ENCODE peak calls at places on chromosomes 6 and 20, in ten cellular contexts. One of them, this sample, is unnamed.
A peak's percentile ranks its signal among the peaks of the same experiment; 100 is the strongest.

GRCh38 chr20:62739067-62739466 is 30.4 kb downstream of the NTSR1 start:
- DNase-seq in CD4-positive, alpha-beta memory T cell: no peak
- DNase-seq in left ventricle myocardium inferior: peak; percentile 4
- DNase-seq in heart left ventricle: peak; percentile 67
- DNase-seq in aorta: peak; percentile 44
- DNase-seq in Panc1: no peak
- DNase-seq in lung: no peak
- DNase-seq in psoas muscle: peak; percentile 43
- DNase-seq in naive thymus-derived CD4-positive, alpha-beta T cell: no peak
- DNase-seq in uterus: no peak
- DNase-seq in this sample: peak; percentile 77

GRCh38 chr6:7848229-7848628 is 62.4 kb downstream of the TXNDC5 start:
- DNase-seq in CD4-positive, alpha-beta memory T cell: no peak
- DNase-seq in left ventricle myocardium inferior: no peak
- DNase-seq in heart left ventricle: no peak
- DNase-seq in aorta: no peak
- DNase-seq in Panc1: no peak
- DNase-seq in lung: no peak
- DNase-seq in psoas muscle: no peak
- DNase-seq in naive thymus-derived CD4-positive, alpha-beta T cell: no peak
- DNase-seq in uterus: no peak
- DNase-seq in this sample: no peak

GRCh38 chr6:161736796-161737292 is 463.0 kb upstream of the AGPAT4 start:
- DNase-seq in CD4-positive, alpha-beta memory T cell: no peak
- DNase-seq in left ventricle myocardium inferior: no peak
- DNase-seq in heart left ventricle: no peak
- DNase-seq in aorta: no peak
- DNase-seq in Panc1: no peak
- DNase-seq in lung: no peak
- DNase-seq in psoas muscle: no peak
- DNase-seq in naive thymus-derived CD4-positive, alpha-beta T cell: no peak
- DNase-seq in uterus: no peak
- DNase-seq in this sample: no peak

GRCh38 chr6:154638369-154638768 is 94.8 kb upstream of the SCAF8 start:
- DNase-seq in CD4-positive, alpha-beta memory T cell: no peak
- DNase-seq in left ventricle myocardium inferior: no peak
- DNase-seq in heart left ventricle: no peak
- DNase-seq in aorta: no peak
- DNase-seq in Panc1: no peak
- DNase-seq in lung: no peak
- DNase-seq in psoas muscle: no peak
- DNase-seq in naive thymus-derived CD4-positive, alpha-beta T cell: no peak
- DNase-seq in uterus: no peak
- DNase-seq in this sample: no peak

GRCh38 chr20:23090147-23090546 is 4.0 kb upstream of the CD93 start:
- DNase-seq in CD4-positive, alpha-beta memory T cell: no peak
- DNase-seq in left ventricle myocardium inferior: no peak
- DNase-seq in heart left ventricle: no peak
- DNase-seq in aorta: no peak
- DNase-seq in Panc1: no peak
- DNase-seq in lung: no peak
- DNase-seq in psoas muscle: no peak
- DNase-seq in naive thymus-derived CD4-positive, alpha-beta T cell: no peak
- DNase-seq in uterus: no peak
- DNase-seq in this sample: no peak

GRCh38 chr6:12637960-12638641 is 78.5 kb upstream of the PHACTR1 start:
- DNase-seq in CD4-positive, alpha-beta memory T cell: peak; percentile 1
- DNase-seq in left ventricle myocardium inferior: peak; percentile 28
- DNase-seq in heart left ventricle: no peak
- DNase-seq in aorta: peak; percentile 56
- DNase-seq in Panc1: peak; percentile 24
- DNase-seq in lung: peak; percentile 48
- DNase-seq in psoas muscle: no peak
- DNase-seq in naive thymus-derived CD4-positive, alpha-beta T cell: no peak
- DNase-seq in uterus: no peak
- DNase-seq in this sample: no peak

GRCh38 chr20:8535403-8536003 is 403.4 kb downstream of the PLCB1 start:
- DNase-seq in CD4-positive, alpha-beta memory T cell: no peak
- DNase-seq in left ventricle myocardium inferior: no peak
- DNase-seq in heart left ventricle: no peak
- DNase-seq in aorta: no peak
- DNase-seq in Panc1: no peak
- DNase-seq in lung: no peak
- DNase-seq in psoas muscle: no peak
- DNase-seq in naive thymus-derived CD4-positive, alpha-beta T cell: no peak
- DNase-seq in uterus: no peak
- DNase-seq in this sample: no peak

GRCh38 chr6:16278048-16278724 is 39.8 kb downstream of the GMPR start:
- DNase-seq in CD4-positive, alpha-beta memory T cell: no peak
- DNase-seq in left ventricle myocardium inferior: no peak
- DNase-seq in heart left ventricle: no peak
- DNase-seq in aorta: no peak
- DNase-seq in Panc1: no peak
- DNase-seq in lung: no peak
- DNase-seq in psoas muscle: peak; percentile 90
- DNase-seq in naive thymus-derived CD4-positive, alpha-beta T cell: no peak
- DNase-seq in uterus: no peak
- DNase-seq in this sample: no peak

GRCh38 chr6:116695398-116695797 is 14.4 kb downstream of the KPNA5 start:
- DNase-seq in CD4-positive, alpha-beta memory T cell: peak; percentile 4
- DNase-seq in left ventricle myocardium inferior: no peak
- DNase-seq in heart left ventricle: no peak
- DNase-seq in aorta: no peak
- DNase-seq in Panc1: no peak
- DNase-seq in lung: no peak
- DNase-seq in psoas muscle: no peak
- DNase-seq in naive thymus-derived CD4-positive, alpha-beta T cell: no peak
- DNase-seq in uterus: no peak
- DNase-seq in this sample: no peak

GRCh38 chr20:23235173-23236027 is 115.2 kb upstream of the NXT1 start:
- DNase-seq in CD4-positive, alpha-beta memory T cell: no peak
- DNase-seq in left ventricle myocardium inferior: peak; percentile 68
- DNase-seq in heart left ventricle: peak; percentile 85
- DNase-seq in aorta: peak; percentile 84
- DNase-seq in Panc1: no peak
- DNase-seq in lung: peak; percentile 63
- DNase-seq in psoas muscle: peak; percentile 79
- DNase-seq in naive thymus-derived CD4-positive, alpha-beta T cell: no peak
- DNase-seq in uterus: no peak
- DNase-seq in this sample: peak; percentile 79

GRCh38 chr20:112396-112795 is 24.9 kb downstream of the DEFB125 start:
- DNase-seq in CD4-positive, alpha-beta memory T cell: no peak
- DNase-seq in left ventricle myocardium inferior: no peak
- DNase-seq in heart left ventricle: no peak
- DNase-seq in aorta: no peak
- DNase-seq in Panc1: no peak
- DNase-seq in lung: no peak
- DNase-seq in psoas muscle: no peak
- DNase-seq in naive thymus-derived CD4-positive, alpha-beta T cell: no peak
- DNase-seq in uterus: no peak
- DNase-seq in this sample: no peak

GRCh38 chr6:1729133-1729751 is 119.5 kb downstream of the FOXC1 start:
- DNase-seq in CD4-positive, alpha-beta memory T cell: no peak
- DNase-seq in left ventricle myocardium inferior: no peak
- DNase-seq in heart left ventricle: no peak
- DNase-seq in aorta: no peak
- DNase-seq in Panc1: no peak
- DNase-seq in lung: no peak
- DNase-seq in psoas muscle: no peak
- DNase-seq in naive thymus-derived CD4-positive, alpha-beta T cell: no peak
- DNase-seq in uterus: no peak
- DNase-seq in this sample: no peak

GRCh38 chr6:133418108-133418507 is 177.0 kb downstream of the EYA4 start:
- DNase-seq in CD4-positive, alpha-beta memory T cell: no peak
- DNase-seq in left ventricle myocardium inferior: no peak
- DNase-seq in heart left ventricle: no peak
- DNase-seq in aorta: no peak
- DNase-seq in Panc1: no peak
- DNase-seq in lung: no peak
- DNase-seq in psoas muscle: no peak
- DNase-seq in naive thymus-derived CD4-positive, alpha-beta T cell: no peak
- DNase-seq in uterus: no peak
- DNase-seq in this sample: no peak

GRCh38 chr6:4924872-4925271 is 79.0 kb downstream of the RPP40 start:
- DNase-seq in CD4-positive, alpha-beta memory T cell: no peak
- DNase-seq in left ventricle myocardium inferior: no peak
- DNase-seq in heart left ventricle: no peak
- DNase-seq in aorta: no peak
- DNase-seq in Panc1: no peak
- DNase-seq in lung: no peak
- DNase-seq in psoas muscle: no peak
- DNase-seq in naive thymus-derived CD4-positive, alpha-beta T cell: no peak
- DNase-seq in uterus: no peak
- DNase-seq in this sample: no peak

GRCh38 chr20:61777773-61778484 is 287.8 kb downstream of the TAF4 start:
- DNase-seq in CD4-positive, alpha-beta memory T cell: no peak
- DNase-seq in left ventricle myocardium inferior: no peak
- DNase-seq in heart left ventricle: no peak
- DNase-seq in aorta: no peak
- DNase-seq in Panc1: no peak
- DNase-seq in lung: no peak
- DNase-seq in psoas muscle: peak; percentile 15
- DNase-seq in naive thymus-derived CD4-positive, alpha-beta T cell: no peak
- DNase-seq in uterus: no peak
- DNase-seq in this sample: no peak

GRCh38 chr20:53750827-53751393 is 157.3 kb upstream of the ZNF217 start:
- DNase-seq in CD4-positive, alpha-beta memory T cell: peak; percentile 27
- DNase-seq in left ventricle myocardium inferior: no peak
- DNase-seq in heart left ventricle: no peak
- DNase-seq in aorta: no peak
- DNase-seq in Panc1: no peak
- DNase-seq in lung: no peak
- DNase-seq in psoas muscle: no peak
- DNase-seq in naive thymus-derived CD4-positive, alpha-beta T cell: no peak
- DNase-seq in uterus: peak; percentile 57
- DNase-seq in this sample: no peak
- H3K27ac ChIP-seq in CD4-positive, alpha-beta memory T cell: peak overlapping the region; percentile 55
- H3K27ac ChIP-seq in left ventricle myocardium inferior: peak overlapping the region; percentile 62
- H3K27ac ChIP-seq in heart left ventricle: peak overlapping the region; percentile 9
- H3K27ac ChIP-seq in aorta: no peak overlapping the region
- H3K27ac ChIP-seq in Panc1: peak overlapping the region; percentile 98
- H3K27ac ChIP-seq in lung: no peak overlapping the region
- H3K27ac ChIP-seq in psoas muscle: peak overlapping the region; percentile 41
- H3K27ac ChIP-seq in naive thymus-derived CD4-positive, alpha-beta T cell: peak overlapping the region; percentile 63
- H3K27ac ChIP-seq in uterus: peak overlapping the region; percentile 74
- H3K27ac ChIP-seq in this sample: peak overlapping the region; percentile 71

DNA sequence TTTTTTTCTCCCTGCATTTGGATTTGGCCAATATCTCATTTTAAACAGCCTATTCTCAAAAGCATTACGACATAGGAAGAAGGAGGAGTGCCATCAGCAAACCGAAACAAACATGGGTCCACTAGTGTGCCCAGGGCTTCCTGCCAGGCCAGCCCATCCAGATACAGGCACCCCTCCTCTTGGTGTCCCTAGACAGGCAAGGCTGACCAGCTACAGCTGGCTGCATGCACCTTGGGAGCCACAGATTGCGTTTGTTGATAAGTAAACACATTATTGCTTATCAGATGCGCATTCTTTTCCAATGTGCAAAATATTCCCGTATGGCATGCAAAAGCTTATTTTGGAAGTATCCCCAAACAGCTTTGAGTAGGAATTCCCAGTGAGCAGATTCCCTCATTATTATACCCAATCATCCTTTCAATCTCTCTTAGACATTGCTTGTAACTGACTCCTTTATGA is 184.4 kb upstream of the MARCKS start:
- DNase-seq in CD4-positive, alpha-beta memory T cell: no peak
- DNase-seq in left ventricle myocardium inferior: peak; percentile 66
- DNase-seq in heart left ventricle: peak; percentile 69
- DNase-seq in aorta: peak; percentile 74
- DNase-seq in Panc1: no peak
- DNase-seq in lung: peak; percentile 33
- DNase-seq in psoas muscle: peak; percentile 80
- DNase-seq in naive thymus-derived CD4-positive, alpha-beta T cell: no peak
- DNase-seq in uterus: peak; percentile 28
- DNase-seq in this sample: no peak
- H3K4me3 ChIP-seq in CD4-positive, alpha-beta memory T cell: no peak overlapping the region
- H3K4me3 ChIP-seq in left ventricle myocardium inferior: peak overlapping the region; percentile 32
- H3K4me3 ChIP-seq in heart left ventricle: peak overlapping the region; percentile 31
- H3K4me3 ChIP-seq in aorta: peak overlapping the region; percentile 24
- H3K4me3 ChIP-seq in Panc1: peak overlapping the region; percentile 19
- H3K4me3 ChIP-seq in lung: no peak overlapping the region
- H3K4me3 ChIP-seq in psoas muscle: peak overlapping the region; percentile 52
- H3K4me3 ChIP-seq in naive thymus-derived CD4-positive, alpha-beta T cell: no peak overlapping the region
- H3K4me3 ChIP-seq in uterus: peak overlapping the region; percentile 15
- H3K4me3 ChIP-seq in this sample: peak overlapping the region; percentile 33

GRCh38 chr20:57402206-57403125 is 11.3 kb downstream of the RBM38 start:
- DNase-seq in CD4-positive, alpha-beta memory T cell: no peak
- DNase-seq in left ventricle myocardium inferior: no peak
- DNase-seq in heart left ventricle: peak; percentile 43
- DNase-seq in aorta: peak; percentile 21
- DNase-seq in Panc1: no peak
- DNase-seq in lung: no peak
- DNase-seq in psoas muscle: peak; percentile 39
- DNase-seq in naive thymus-derived CD4-positive, alpha-beta T cell: no peak
- DNase-seq in uterus: no peak
- DNase-seq in this sample: no peak

GRCh38 chr20:57404419-57405072 is 13.3 kb downstream of the RBM38 start:
- DNase-seq in CD4-positive, alpha-beta memory T cell: no peak
- DNase-seq in left ventricle myocardium inferior: no peak
- DNase-seq in heart left ventricle: peak; percentile 58
- DNase-seq in aorta: peak; percentile 37
- DNase-seq in Panc1: no peak
- DNase-seq in lung: no peak
- DNase-seq in psoas muscle: peak; percentile 58
- DNase-seq in naive thymus-derived CD4-positive, alpha-beta T cell: no peak
- DNase-seq in uterus: no peak
- DNase-seq in this sample: no peak

GRCh38 chr20:57401565-57401918 is 10.3 kb downstream of the RBM38 start:
- DNase-seq in CD4-positive, alpha-beta memory T cell: no peak
- DNase-seq in left ventricle myocardium inferior: no peak
- DNase-seq in heart left ventricle: peak; percentile 52
- DNase-seq in aorta: no peak
- DNase-seq in Panc1: no peak
- DNase-seq in lung: no peak
- DNase-seq in psoas muscle: no peak
- DNase-seq in naive thymus-derived CD4-positive, alpha-beta T cell: no peak
- DNase-seq in uterus: no peak
- DNase-seq in this sample: no peak

GRCh38 chr20:57405236-57406016 is 14.2 kb downstream of the RBM38 start:
- DNase-seq in CD4-positive, alpha-beta memory T cell: no peak
- DNase-seq in left ventricle myocardium inferior: no peak
- DNase-seq in heart left ventricle: peak; percentile 53
- DNase-seq in aorta: no peak
- DNase-seq in Panc1: no peak
- DNase-seq in lung: no peak
- DNase-seq in psoas muscle: peak; percentile 41
- DNase-seq in naive thymus-derived CD4-positive, alpha-beta T cell: no peak
- DNase-seq in uterus: no peak
- DNase-seq in this sample: no peak

GRCh38 chr20:57403216-57403615 is 12.0 kb downstream of the RBM38 start:
- DNase-seq in CD4-positive, alpha-beta memory T cell: no peak
- DNase-seq in left ventricle myocardium inferior: no peak
- DNase-seq in heart left ventricle: no peak
- DNase-seq in aorta: no peak
- DNase-seq in Panc1: no peak
- DNase-seq in lung: no peak
- DNase-seq in psoas muscle: peak; percentile 26
- DNase-seq in naive thymus-derived CD4-positive, alpha-beta T cell: no peak
- DNase-seq in uterus: no peak
- DNase-seq in this sample: no peak
- H3K36me3 ChIP-seq in CD4-positive, alpha-beta memory T cell: peaks cover 82% of the 10 kb centered on the region
- H3K36me3 ChIP-seq in left ventricle myocardium inferior: peaks cover 72% of the 10 kb centered on the region
- H3K36me3 ChIP-seq in heart left ventricle: peaks cover 86% of the 10 kb centered on the region
- H3K36me3 ChIP-seq in aorta: peaks cover 4% of the 10 kb centered on the region
- H3K36me3 ChIP-seq in Panc1: no peaks in the 10 kb centered on the region
- H3K36me3 ChIP-seq in lung: peaks cover 3% of the 10 kb centered on the region
- H3K36me3 ChIP-seq in psoas muscle: peaks cover 64% of the 10 kb centered on the region
- H3K36me3 ChIP-seq in naive thymus-derived CD4-positive, alpha-beta T cell: peaks cover 84% of the 10 kb centered on the region
- H3K36me3 ChIP-seq in uterus: no peaks in the 10 kb centered on the region
- H3K36me3 ChIP-seq in this sample: peaks cover 61% of the 10 kb centered on the region

GRCh38 chr20:46563170-46563847 is 12.9 kb upstream of the OCSTAMP start:
- DNase-seq in CD4-positive, alpha-beta memory T cell: no peak
- DNase-seq in left ventricle myocardium inferior: no peak
- DNase-seq in heart left ventricle: no peak
- DNase-seq in aorta: no peak
- DNase-seq in Panc1: no peak
- DNase-seq in lung: no peak
- DNase-seq in psoas muscle: no peak
- DNase-seq in naive thymus-derived CD4-positive, alpha-beta T cell: no peak
- DNase-seq in uterus: no peak
- DNase-seq in this sample: no peak
- H3K27ac ChIP-seq in CD4-positive, alpha-beta memory T cell: no peak overlapping the region
- H3K27ac ChIP-seq in left ventricle myocardium inferior: peak overlapping the region; percentile 10
- H3K27ac ChIP-seq in heart left ventricle: peak overlapping the region; percentile 70
- H3K27ac ChIP-seq in aorta: no peak overlapping the region
- H3K27ac ChIP-seq in Panc1: no peak overlapping the region
- H3K27ac ChIP-seq in lung: no peak overlapping the region
- H3K27ac ChIP-seq in psoas muscle: no peak overlapping the region
- H3K27ac ChIP-seq in naive thymus-derived CD4-positive, alpha-beta T cell: no peak overlapping the region
- H3K27ac ChIP-seq in uterus: peak overlapping the region; percentile 18
- H3K27ac ChIP-seq in this sample: peak overlapping the region; percentile 26

This sample was measured in suprapubic skin.